ENCODE peak calls at places on chromosome 10, in nine cellular contexts. W is cardiac fibroblast; C is CD8-positive, alpha-beta T cell; R is activated CD8-positive, alpha-beta memory T cell treated with anti-CD3 and anti-CD28 coated beads for 4 hours; G is activated T-helper 9 cell treated with anti-CD3 and anti-CD28 coated beads, Interleukin-2, amount 50 U/mL, for 16 hours; Z is G401; B is EH; T is endothelial cell; K is smooth muscle cell of the brain vasculature. X is an unnamed sample.
A peak's percentile ranks its signal among the peaks of the same experiment; 100 is the strongest.

GRCh38 chr10:126459878-126460481 is 71.7 kb upstream of the ADAM12 start:
- DNase-seq in G (no peak), C (no peak), W (peak; percentile 81), K (peak; percentile 90), R (no peak), Z (no peak), B (peak; percentile 94), T (no peak), X (peak; percentile 78)

GRCh38 chr10:8084799-8085198 is 30.3 kb downstream of the GATA3 start:
- DNase-seq in C (no peak), K (no peak), T (no peak), B (no peak), G (no peak), W (no peak), Z (no peak), R (no peak), X (no peak)

GRCh38 chr10:8283986-8284385 is 229.5 kb downstream of the GATA3 start:
- DNase-seq in W (peak; percentile 93), K (no peak), G (no peak), R (no peak), Z (no peak), C (no peak), T (no peak), B (no peak), X (no peak)

GRCh38 chr10:122077311-122077875 is 88.4 kb downstream of the TACC2 start:
- DNase-seq in K (no peak), Z (no peak), W (no peak), G (no peak), C (no peak), T (no peak), R (no peak), B (no peak), X (no peak)

GRCh38 chr10:31343551-31343950 is 24.5 kb downstream of the ZEB1 start:
- DNase-seq in C (no peak), T (no peak), Z (no peak), K (no peak), R (no peak), G (no peak), W (no peak), B (no peak), X (no peak)

GRCh38 chr10:27564880-27565279 is 60.8 kb downstream of the RAB18 start:
- DNase-seq in R (no peak), T (no peak), Z (no peak), K (no peak), W (no peak), G (no peak), C (no peak), B (no peak), X (no peak)

GRCh38 chr10:58023341-58024073 is 244.2 kb downstream of the IPMK start:
- DNase-seq in T (no peak), B (peak; percentile 89), Z (no peak), R (no peak), C (no peak), G (no peak), W (peak; percentile 76), K (peak; percentile 65), X (peak; percentile 70)

GRCh38 chr10:35262436-35262835 is 73.9 kb upstream of the CCNY start:
- DNase-seq in T (no peak), B (no peak), Z (no peak), G (no peak), K (no peak), C (no peak), R (no peak), W (no peak), X (no peak)

GRCh38 chr10:131979336-131979735 is 2.4 kb downstream of the BNIP3 start:
- DNase-seq in C (no peak), T (no peak), G (no peak), W (no peak), R (no peak), K (no peak), Z (no peak), B (no peak), X (no peak)

GRCh38 chr10:117133273-117134083 is 4.6 kb downstream of the VAX1 start:
- DNase-seq in K (no peak), T (peak; percentile 39), G (no peak), B (no peak), R (no peak), W (no peak), C (no peak), Z (no peak), X (no peak)

GRCh38 chr10:110540038-110540437 is 27.5 kb upstream of the SMC3 start:
- DNase-seq in W (no peak), R (no peak), Z (no peak), K (no peak), T (no peak), B (no peak), G (no peak), C (no peak), X (no peak)

GRCh38 chr10:110764793-110765512 is 106.8 kb upstream of the PDCD4 start:
- DNase-seq in G (no peak), Z (no peak), W (no peak), R (no peak), C (no peak), B (no peak), K (no peak), T (no peak), X (no peak)

GRCh38 chr10:44952779-44953231 is 6.8 kb upstream of the RASSF4 start:
- DNase-seq in W (no peak), G (no peak), B (peak; percentile 68), C (no peak), Z (no peak), K (no peak), R (no peak), T (no peak), X (no peak)

GRCh38 chr10:62851449-62851848 is 35.3 kb upstream of the EGR2 start:
- DNase-seq in G (no peak), B (no peak), K (no peak), Z (no peak), T (no peak), W (peak; percentile 17), C (no peak), R (no peak), X (no peak)

GRCh38 chr10:77738496-77739158 is 101.0 kb upstream of the KCNMA1 start:
- DNase-seq in R (no peak), T (no peak), B (no peak), W (no peak), Z (no peak), C (no peak), K (no peak), G (no peak), X (no peak)

GRCh38 chr10:72080042-72081035 is 8.0 kb downstream of the SPOCK2 start:
- DNase-seq in K (no peak), B (peak; percentile 10), C (no peak), T (no peak), W (no peak), Z (peak; percentile 49), R (no peak), G (no peak), X (peak; percentile 14)

GRCh38 chr10:24806262-24806661 is 82.6 kb upstream of the ARHGAP21 start:
- DNase-seq in T (no peak), C (no peak), G (no peak), B (no peak), Z (no peak), R (no peak), W (no peak), K (no peak), X (no peak)

GRCh38 chr10:11513727-11514126 is 97.7 kb downstream of the USP6NL start:
- DNase-seq in B (no peak), Z (no peak), T (no peak), C (no peak), K (no peak), G (no peak), R (no peak), W (no peak), X (no peak)

GRCh38 chr10:126843299-126843934 is 61.8 kb upstream of the DOCK1 start:
- DNase-seq in Z (no peak), T (no peak), C (no peak), K (no peak), W (no peak), B (no peak), R (no peak), G (no peak), X (no peak)

GRCh38 chr10:112767156-112767555 is 182.9 kb upstream of the TCF7L2 start:
- DNase-seq in B (no peak), Z (no peak), W (no peak), G (no peak), R (no peak), C (no peak), T (no peak), K (no peak), X (no peak)

GRCh38 chr10:31118561-31118960 is 86.9 kb upstream of the ZNF438 start:
- DNase-seq in W (no peak), T (no peak), G (no peak), B (peak; percentile 59), Z (no peak), K (no peak), C (no peak), R (no peak), X (peak; percentile 62)

GRCh38 chr10:45655219-45655618 is 17.4 kb downstream of the ZFAND4 start:
- DNase-seq in R (no peak), T (no peak), G (no peak), Z (no peak), W (no peak), C (no peak), K (no peak), B (no peak), X (no peak)

GRCh38 chr10:3897156-3897555 is 112.1 kb upstream of the KLF6 start:
- DNase-seq in B (peak; percentile 92), T (no peak), C (no peak), W (peak; percentile 82), K (no peak), G (no peak), Z (no peak), R (no peak), X (peak; percentile 64)

GRCh38 chr10:21860718-21861117 is 142.8 kb downstream of the DNAJC1 start:
- DNase-seq in G (no peak), W (peak; percentile 1), B (peak; percentile 6), C (no peak), R (no peak), Z (no peak), T (no peak), K (no peak), X (no peak)

GRCh38 chr10:78408671-78409472 is 375.2 kb downstream of the RPS24 start:
- DNase-seq in B (no peak), R (no peak), Z (peak; percentile 93), G (no peak), K (no peak), C (no peak), W (peak; percentile 91), T (no peak), X (no peak)

GRCh38 chr10:123926401-123927264 is 35.0 kb upstream of the CPXM2 start:
- DNase-seq in Z (no peak), G (no peak), W (no peak), R (no peak), K (no peak), B (peak; percentile 85), T (no peak), C (no peak), X (peak; percentile 63)

GRCh38 chr10:128059266-128059850 is 66.9 kb downstream of the MKI67 start:
- DNase-seq in T (no peak), C (no peak), G (no peak), Z (no peak), K (no peak), R (no peak), B (no peak), W (no peak), X (no peak)

GRCh38 chr10:132978542-132978941 is 36.2 kb upstream of the CFAP46 start:
- DNase-seq in K (no peak), G (no peak), Z (no peak), T (no peak), R (no peak), W (no peak), C (no peak), B (no peak), X (no peak)

GRCh38 chr10:79020605-79021004 is 48.2 kb upstream of the ZMIZ1 start:
- DNase-seq in W (no peak), Z (no peak), R (no peak), G (no peak), B (no peak), C (no peak), T (no peak), K (no peak), X (no peak)

GRCh38 chr10:79048639-79049550 is 19.9 kb upstream of the ZMIZ1 start:
- DNase-seq in B (no peak), K (no peak), C (no peak), R (no peak), Z (no peak), T (no peak), G (no peak), W (no peak), X (no peak)

GRCh38 chr10:69867699-69868558 is 66.2 kb downstream of the COL13A1 start:
- DNase-seq in R (no peak), Z (no peak), W (no peak), C (no peak), T (no peak), B (no peak), G (no peak), K (no peak), X (no peak)

X was measured in AG20443.